ENCODE peak calls at places on chromosomes 4 and X, in six cellular contexts. One of them, this sample, is unnamed.

GRCh38 chr4:123846627-123847026 is 450.0 kb downstream of the SPRY1 start:
- DNase-seq in mesendoderm: no peak
- DNase-seq in HCT116: no peak
- DNase-seq in mesenchymal stem cell: no peak
- DNase-seq in PC-3: no peak
- DNase-seq in colonic mucosa: no peak
- DNase-seq in this sample: peak; percentile 55

GRCh38 chr4:95170176-95170575 is 378.6 kb downstream of the UNC5C start:
- DNase-seq in PC-3: no peak
- DNase-seq in mesenchymal stem cell: no peak
- DNase-seq in mesendoderm: no peak
- DNase-seq in HCT116: no peak
- DNase-seq in colonic mucosa: no peak
- DNase-seq in this sample: no peak

GRCh38 chr4:124711469-124712416 is 789 bp downstream of the ANKRD50 start:
- DNase-seq in mesenchymal stem cell: peak; percentile 81
- DNase-seq in colonic mucosa: peak; percentile 75
- DNase-seq in mesendoderm: peak; percentile 84
- DNase-seq in HCT116: peak; percentile 41
- DNase-seq in PC-3: peak; percentile 62
- DNase-seq in this sample: peak; percentile 84

GRCh38 chrX:17824980-17825379 is 36.1 kb downstream of the RAI2 start:
- DNase-seq in PC-3: no peak
- DNase-seq in mesendoderm: no peak
- DNase-seq in colonic mucosa: no peak
- DNase-seq in mesenchymal stem cell: no peak
- DNase-seq in HCT116: no peak
- DNase-seq in this sample: no peak

GRCh38 chr4:165662341-165662740 is 210.7 kb upstream of the TLL1 start:
- DNase-seq in colonic mucosa: no peak
- DNase-seq in mesendoderm: no peak
- DNase-seq in HCT116: no peak
- DNase-seq in mesenchymal stem cell: no peak
- DNase-seq in PC-3: no peak
- DNase-seq in this sample: no peak

GRCh38 chr4:158999166-158999682 is 103.7 kb upstream of the RAPGEF2 start:
- DNase-seq in HCT116: no peak
- DNase-seq in mesenchymal stem cell: no peak
- DNase-seq in mesendoderm: no peak
- DNase-seq in colonic mucosa: no peak
- DNase-seq in PC-3: no peak
- DNase-seq in this sample: no peak

GRCh38 chr4:1285790-1286553 is 3.7 kb upstream of the MAEA start:
- DNase-seq in mesenchymal stem cell: peak; percentile 74
- DNase-seq in PC-3: peak; percentile 7
- DNase-seq in colonic mucosa: peak; percentile 32
- DNase-seq in mesendoderm: peak; percentile 60
- DNase-seq in HCT116: no peak
- DNase-seq in this sample: no peak

GRCh38 chr4:153464068-153464467 is 2.1 kb upstream of the TMEM131L start:
- DNase-seq in mesendoderm: no peak
- DNase-seq in HCT116: no peak
- DNase-seq in mesenchymal stem cell: peak; percentile 22
- DNase-seq in colonic mucosa: no peak
- DNase-seq in PC-3: peak; percentile 12
- DNase-seq in this sample: peak; percentile 16

GRCh38 chr4:153538408-153539057 is 72.4 kb downstream of the TMEM131L start:
- DNase-seq in HCT116: no peak
- DNase-seq in mesendoderm: no peak
- DNase-seq in colonic mucosa: no peak
- DNase-seq in PC-3: no peak
- DNase-seq in mesenchymal stem cell: no peak
- DNase-seq in this sample: no peak

GRCh38 chr4:185110375-185110823 is 32.7 kb upstream of the SLC25A4 start:
- DNase-seq in mesendoderm: no peak
- DNase-seq in PC-3: no peak
- DNase-seq in HCT116: peak; percentile 70
- DNase-seq in colonic mucosa: no peak
- DNase-seq in mesenchymal stem cell: no peak
- DNase-seq in this sample: no peak

GRCh38 chrX:133880032-133880443 is 105.4 kb downstream of the GPC3 start:
- DNase-seq in mesenchymal stem cell: no peak
- DNase-seq in mesendoderm: no peak
- DNase-seq in PC-3: no peak
- DNase-seq in colonic mucosa: no peak
- DNase-seq in HCT116: no peak
- DNase-seq in this sample: no peak

GRCh38 chr4:65502151-65502691 is 168.1 kb downstream of the EPHA5 start:
- DNase-seq in PC-3: peak; percentile 97
- DNase-seq in colonic mucosa: no peak
- DNase-seq in mesenchymal stem cell: peak; percentile 74
- DNase-seq in HCT116: no peak
- DNase-seq in mesendoderm: no peak
- DNase-seq in this sample: peak; percentile 83

GRCh38 chr4:38368612-38369011 is 295.4 kb upstream of the KLF3 start:
- DNase-seq in colonic mucosa: no peak
- DNase-seq in mesenchymal stem cell: peak; percentile 76
- DNase-seq in mesendoderm: no peak
- DNase-seq in PC-3: peak; percentile 6
- DNase-seq in HCT116: no peak
- DNase-seq in this sample: peak; percentile 30

GRCh38 chr4:136841526-136841925 is 690.8 kb downstream of the PCDH18 start:
- DNase-seq in PC-3: no peak
- DNase-seq in HCT116: no peak
- DNase-seq in colonic mucosa: no peak
- DNase-seq in mesenchymal stem cell: no peak
- DNase-seq in mesendoderm: no peak
- DNase-seq in this sample: no peak

GRCh38 chrX:915427-916234 is 285.0 kb downstream of the SHOX start:
- DNase-seq in mesenchymal stem cell: no peak
- DNase-seq in mesendoderm: no peak
- DNase-seq in colonic mucosa: no peak
- DNase-seq in PC-3: no peak
- DNase-seq in HCT116: no peak
- DNase-seq in this sample: no peak

GRCh38 chr4:157013656-157014055 is 42.1 kb upstream of the PDGFC start:
- DNase-seq in mesendoderm: no peak
- DNase-seq in HCT116: no peak
- DNase-seq in colonic mucosa: no peak
- DNase-seq in PC-3: peak; percentile 28
- DNase-seq in mesenchymal stem cell: peak; percentile 18
- DNase-seq in this sample: peak; percentile 54

GRCh38 chr4:22014222-22014741 is 65.7 kb upstream of the KCNIP4 start:
- DNase-seq in HCT116: no peak
- DNase-seq in colonic mucosa: no peak
- DNase-seq in PC-3: no peak
- DNase-seq in mesenchymal stem cell: peak; percentile 15
- DNase-seq in mesendoderm: no peak
- DNase-seq in this sample: peak; percentile 70

DNA sequence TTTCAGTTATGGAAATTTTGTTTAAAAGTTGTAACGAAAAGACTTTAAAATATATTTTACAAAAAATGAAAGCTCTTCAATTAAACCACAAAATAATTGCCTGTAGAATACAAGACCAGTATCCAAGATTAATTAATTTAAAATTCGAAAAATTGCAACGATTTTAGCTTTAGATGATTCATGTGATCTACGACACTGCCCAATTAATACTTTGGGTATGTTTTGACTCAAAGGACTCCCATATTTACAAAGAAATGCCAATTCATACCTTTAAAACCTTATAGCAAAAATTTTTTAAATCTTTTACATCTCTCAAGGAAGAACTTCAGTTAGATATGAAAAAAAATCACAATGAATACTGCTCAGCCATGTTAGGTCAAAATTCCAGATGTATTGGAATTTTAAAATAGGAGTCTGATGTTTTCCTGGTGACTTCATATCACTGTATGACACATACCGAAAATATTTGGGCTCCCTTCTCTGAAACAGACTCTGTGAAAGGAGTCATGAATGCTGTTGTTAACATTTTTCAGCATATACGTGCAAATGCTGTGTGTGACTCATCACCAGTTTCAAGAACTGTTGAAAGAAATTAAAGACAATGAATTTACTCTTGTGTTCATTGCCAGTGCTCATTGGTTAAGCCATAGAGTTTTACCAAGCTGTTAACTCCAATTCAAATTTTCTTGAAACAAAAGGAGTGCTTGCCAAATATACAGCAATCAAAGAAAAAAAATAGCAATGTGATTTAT is 13.8 kb upstream of the SMS start:
- DNase-seq in HCT116: peak; percentile 82
- DNase-seq in mesendoderm: peak; percentile 90
- DNase-seq in PC-3: peak; percentile 96
- DNase-seq in colonic mucosa: no peak
- DNase-seq in mesenchymal stem cell: peak; percentile 92
- DNase-seq in this sample: peak; percentile 88
- H3K4me3 ChIP-seq in HCT116: peak overlapping the region; percentile 11
- H3K4me3 ChIP-seq in mesendoderm: no peak overlapping the region
- H3K4me3 ChIP-seq in PC-3: peak overlapping the region; percentile 57
- H3K4me3 ChIP-seq in colonic mucosa: no peak overlapping the region
- H3K4me3 ChIP-seq in mesenchymal stem cell: no peak overlapping the region
- H3K4me3 ChIP-seq in this sample: peak overlapping the region; percentile 69

GRCh38 chr4:144646523-144647094 is 653 bp downstream of the HHIP start:
- DNase-seq in PC-3: no peak
- DNase-seq in colonic mucosa: no peak
- DNase-seq in mesendoderm: peak; percentile 38
- DNase-seq in HCT116: no peak
- DNase-seq in mesenchymal stem cell: peak; percentile 21
- DNase-seq in this sample: peak; percentile 59

GRCh38 chr4:144644368-144645101 is 1.4 kb upstream of the HHIP start:
- DNase-seq in HCT116: no peak
- DNase-seq in colonic mucosa: no peak
- DNase-seq in mesendoderm: no peak
- DNase-seq in mesenchymal stem cell: no peak
- DNase-seq in PC-3: no peak
- DNase-seq in this sample: no peak

GRCh38 chr4:144645621-144646522 is at the start of gene HHIP:
- DNase-seq in mesendoderm: peak; percentile 61
- DNase-seq in HCT116: no peak
- DNase-seq in colonic mucosa: peak; percentile 27
- DNase-seq in mesenchymal stem cell: peak; percentile 47
- DNase-seq in PC-3: peak; percentile 22
- DNase-seq in this sample: peak; percentile 85

GRCh38 chr4:144647095-144647959 is 1.4 kb downstream of the HHIP start:
- DNase-seq in colonic mucosa: no peak
- DNase-seq in PC-3: no peak
- DNase-seq in mesendoderm: peak; percentile 48
- DNase-seq in HCT116: no peak
- DNase-seq in mesenchymal stem cell: peak; percentile 8
- DNase-seq in this sample: peak; percentile 43

GRCh38 chr4:144645102-144645469 is 870 bp upstream of the HHIP start:
- DNase-seq in colonic mucosa: no peak
- DNase-seq in mesenchymal stem cell: no peak
- DNase-seq in HCT116: no peak
- DNase-seq in PC-3: no peak
- DNase-seq in mesendoderm: no peak
- DNase-seq in this sample: peak; percentile 13
- H3K9ac ChIP-seq in colonic mucosa: no peak overlapping the region
- H3K9ac ChIP-seq in mesenchymal stem cell: no peak overlapping the region
- H3K9ac ChIP-seq in HCT116: no peak overlapping the region
- H3K9ac ChIP-seq in PC-3: no peak overlapping the region
- H3K9ac ChIP-seq in mesendoderm: no peak overlapping the region
- H3K9ac ChIP-seq in this sample: no peak overlapping the region

GRCh38 chr4:155849042-155849441 is 17.0 kb downstream of the ASIC5 start:
- DNase-seq in HCT116: no peak
- DNase-seq in mesendoderm: no peak
- DNase-seq in colonic mucosa: no peak
- DNase-seq in mesenchymal stem cell: no peak
- DNase-seq in PC-3: no peak
- DNase-seq in this sample: no peak

GRCh38 chr4:155855897-155856296 is 10.2 kb downstream of the ASIC5 start:
- DNase-seq in mesendoderm: no peak
- DNase-seq in HCT116: no peak
- DNase-seq in mesenchymal stem cell: no peak
- DNase-seq in colonic mucosa: no peak
- DNase-seq in PC-3: no peak
- DNase-seq in this sample: no peak

GRCh38 chr4:155853189-155853588 is 12.9 kb downstream of the ASIC5 start:
- DNase-seq in PC-3: no peak
- DNase-seq in mesendoderm: no peak
- DNase-seq in HCT116: no peak
- DNase-seq in mesenchymal stem cell: no peak
- DNase-seq in colonic mucosa: no peak
- DNase-seq in this sample: no peak

DNA sequence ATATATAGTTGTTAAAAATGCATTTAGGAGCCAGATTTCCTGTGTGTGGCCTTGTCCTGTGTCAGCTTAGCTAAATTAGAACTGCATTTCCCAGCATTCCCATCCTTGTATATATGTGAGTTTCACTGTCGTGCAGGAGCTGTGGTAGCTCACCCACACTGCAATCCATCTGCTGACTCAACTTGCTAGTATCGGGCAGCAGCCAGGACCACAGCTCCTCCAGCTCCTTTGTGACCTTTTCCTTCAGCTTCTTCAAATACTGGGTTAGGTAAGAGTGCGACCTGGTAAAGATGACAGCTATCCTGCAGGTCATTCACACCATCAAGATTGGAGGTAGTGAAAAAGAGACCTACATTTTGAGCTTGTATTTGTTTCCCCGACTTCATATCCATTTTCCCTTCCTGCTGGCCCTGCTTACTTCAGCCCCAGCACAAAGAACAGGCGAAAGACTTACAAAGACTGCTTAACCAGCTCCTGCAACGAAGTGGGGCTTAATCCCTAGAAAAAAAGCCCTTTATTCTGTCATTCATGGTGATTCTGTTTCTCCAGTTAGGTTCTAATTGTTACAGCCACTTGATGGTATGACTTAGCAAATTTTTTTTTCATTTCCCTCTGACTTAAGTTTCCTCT is 11.4 kb downstream of the ASIC5 start:
- DNase-seq in mesendoderm: no peak
- DNase-seq in PC-3: no peak
- DNase-seq in mesenchymal stem cell: peak; percentile 65
- DNase-seq in colonic mucosa: no peak
- DNase-seq in HCT116: no peak
- DNase-seq in this sample: peak; percentile 74
- H3K4me3 ChIP-seq in mesendoderm: no peak overlapping the region
- H3K4me3 ChIP-seq in PC-3: no peak overlapping the region
- H3K4me3 ChIP-seq in mesenchymal stem cell: no peak overlapping the region
- H3K4me3 ChIP-seq in colonic mucosa: no peak overlapping the region
- H3K4me3 ChIP-seq in HCT116: no peak overlapping the region
- H3K4me3 ChIP-seq in this sample: no peak overlapping the region

GRCh38 chr4:75030028-75030427 is 97.1 kb downstream of the PARM1 start:
- DNase-seq in mesendoderm: no peak
- DNase-seq in PC-3: no peak
- DNase-seq in colonic mucosa: no peak
- DNase-seq in HCT116: no peak
- DNase-seq in mesenchymal stem cell: no peak
- DNase-seq in this sample: no peak

GRCh38 chr4:75031746-75032145 is 98.8 kb downstream of the PARM1 start:
- DNase-seq in HCT116: no peak
- DNase-seq in mesenchymal stem cell: no peak
- DNase-seq in PC-3: no peak
- DNase-seq in mesendoderm: no peak
- DNase-seq in colonic mucosa: no peak
- DNase-seq in this sample: no peak

GRCh38 chr4:75036046-75036445 is 103.1 kb downstream of the PARM1 start:
- DNase-seq in PC-3: no peak
- DNase-seq in mesenchymal stem cell: no peak
- DNase-seq in colonic mucosa: no peak
- DNase-seq in HCT116: no peak
- DNase-seq in mesendoderm: no peak
- DNase-seq in this sample: no peak

GRCh38 chr4:75028196-75028854 is 95.4 kb downstream of the PARM1 start:
- DNase-seq in colonic mucosa: no peak
- DNase-seq in HCT116: no peak
- DNase-seq in mesendoderm: no peak
- DNase-seq in mesenchymal stem cell: no peak
- DNase-seq in PC-3: no peak
- DNase-seq in this sample: no peak

GRCh38 chr4:75030649-75031235 is 97.8 kb downstream of the PARM1 start:
- DNase-seq in colonic mucosa: peak; percentile 94
- DNase-seq in mesendoderm: no peak
- DNase-seq in PC-3: no peak
- DNase-seq in HCT116: no peak
- DNase-seq in mesenchymal stem cell: no peak
- DNase-seq in this sample: no peak
- H3K9ac ChIP-seq in colonic mucosa: no peak overlapping the region
- H3K9ac ChIP-seq in mesendoderm: no peak overlapping the region
- H3K9ac ChIP-seq in PC-3: no peak overlapping the region
- H3K9ac ChIP-seq in HCT116: no peak overlapping the region
- H3K9ac ChIP-seq in mesenchymal stem cell: no peak overlapping the region
- H3K9ac ChIP-seq in this sample: no peak overlapping the region